ENCODE peak calls at places on chromosomes 2 and 18, in six cellular contexts. One of them, this sample, is unnamed.

GRCh38 chr2:126507425-126507867 is 148.5 kb upstream of the GYPC start:
- DNase-seq in SJSA1: no peak
- DNase-seq in sigmoid colon: no peak
- DNase-seq in A673: no peak
- DNase-seq in dorsolateral prefrontal cortex: no peak
- DNase-seq in neural progenitor cell: peak
- DNase-seq in this sample: no peak

GRCh38 chr18:2980607-2980923 is 32.4 kb downstream of the LPIN2 start:
- DNase-seq in dorsolateral prefrontal cortex: no peak
- DNase-seq in SJSA1: peak
- DNase-seq in neural progenitor cell: no peak
- DNase-seq in sigmoid colon: no peak
- DNase-seq in A673: no peak
- DNase-seq in this sample: no peak

GRCh38 chr2:171163261-171163660 is 2.6 kb upstream of the TLK1 start:
- DNase-seq in sigmoid colon: no peak
- DNase-seq in A673: peak
- DNase-seq in SJSA1: no peak
- DNase-seq in neural progenitor cell: no peak
- DNase-seq in dorsolateral prefrontal cortex: no peak
- DNase-seq in this sample: no peak

GRCh38 chr2:30321466-30321865 is 90.1 kb downstream of the LBH start:
- DNase-seq in A673: peak
- DNase-seq in sigmoid colon: no peak
- DNase-seq in dorsolateral prefrontal cortex: no peak
- DNase-seq in neural progenitor cell: no peak
- DNase-seq in SJSA1: peak
- DNase-seq in this sample: no peak

GRCh38 chr2:197158591-197159550 is 151.7 kb downstream of the ANKRD44 start:
- DNase-seq in sigmoid colon: no peak
- DNase-seq in A673: peak
- DNase-seq in dorsolateral prefrontal cortex: no peak
- DNase-seq in SJSA1: peak
- DNase-seq in neural progenitor cell: no peak
- DNase-seq in this sample: no peak

GRCh38 chr2:22821458-22821857 is 563.5 kb upstream of the KLHL29 start:
- DNase-seq in A673: no peak
- DNase-seq in sigmoid colon: no peak
- DNase-seq in SJSA1: no peak
- DNase-seq in dorsolateral prefrontal cortex: no peak
- DNase-seq in neural progenitor cell: no peak
- DNase-seq in this sample: no peak

GRCh38 chr2:97911210-97911921 is 84.4 kb downstream of the TMEM131 start:
- DNase-seq in A673: no peak
- DNase-seq in neural progenitor cell: no peak
- DNase-seq in SJSA1: no peak
- DNase-seq in dorsolateral prefrontal cortex: no peak
- DNase-seq in sigmoid colon: no peak
- DNase-seq in this sample: no peak

GRCh38 chr18:57048351-57048750 is 98.5 kb upstream of the BOD1L2 start:
- DNase-seq in SJSA1: no peak
- DNase-seq in sigmoid colon: no peak
- DNase-seq in A673: no peak
- DNase-seq in neural progenitor cell: no peak
- DNase-seq in dorsolateral prefrontal cortex: no peak
- DNase-seq in this sample: no peak

GRCh38 chr2:205024822-205025518 is 479.7 kb downstream of the PARD3B start:
- DNase-seq in dorsolateral prefrontal cortex: no peak
- DNase-seq in A673: peak
- DNase-seq in SJSA1: peak
- DNase-seq in neural progenitor cell: no peak
- DNase-seq in sigmoid colon: peak
- DNase-seq in this sample: no peak

GRCh38 chr18:22337311-22337710 is 80.4 kb downstream of the CTAGE1 start:
- DNase-seq in dorsolateral prefrontal cortex: no peak
- DNase-seq in SJSA1: no peak
- DNase-seq in neural progenitor cell: no peak
- DNase-seq in sigmoid colon: no peak
- DNase-seq in A673: no peak
- DNase-seq in this sample: no peak

GRCh38 chr2:183010112-183010511 is 28.1 kb downstream of the NCKAP1 start:
- DNase-seq in dorsolateral prefrontal cortex: no peak
- DNase-seq in SJSA1: no peak
- DNase-seq in A673: peak
- DNase-seq in sigmoid colon: no peak
- DNase-seq in neural progenitor cell: peak
- DNase-seq in this sample: peak

GRCh38 chr2:69449906-69450305 is 12.7 kb upstream of the NFU1 start:
- DNase-seq in neural progenitor cell: no peak
- DNase-seq in A673: no peak
- DNase-seq in dorsolateral prefrontal cortex: no peak
- DNase-seq in SJSA1: no peak
- DNase-seq in sigmoid colon: no peak
- DNase-seq in this sample: no peak

GRCh38 chr2:121095257-121096080 is 189.5 kb downstream of the TFCP2L1 start:
- DNase-seq in dorsolateral prefrontal cortex: peak
- DNase-seq in neural progenitor cell: peak
- DNase-seq in A673: peak
- DNase-seq in sigmoid colon: peak
- DNase-seq in SJSA1: peak
- DNase-seq in this sample: no peak

GRCh38 chr18:10138719-10139118 is 224.9 kb downstream of the VAPA start:
- DNase-seq in neural progenitor cell: no peak
- DNase-seq in SJSA1: peak
- DNase-seq in sigmoid colon: no peak
- DNase-seq in dorsolateral prefrontal cortex: no peak
- DNase-seq in A673: no peak
- DNase-seq in this sample: no peak

GRCh38 chr18:56575819-56576663 is 62.4 kb downstream of the TXNL1 start:
- DNase-seq in sigmoid colon: no peak
- DNase-seq in SJSA1: peak
- DNase-seq in neural progenitor cell: peak
- DNase-seq in A673: peak
- DNase-seq in dorsolateral prefrontal cortex: peak
- DNase-seq in this sample: no peak

GRCh38 chr2:104890092-104890393 is 36.1 kb downstream of the POU3F3 start:
- DNase-seq in dorsolateral prefrontal cortex: no peak
- DNase-seq in A673: no peak
- DNase-seq in sigmoid colon: no peak
- DNase-seq in neural progenitor cell: no peak
- DNase-seq in SJSA1: no peak
- DNase-seq in this sample: no peak

GRCh38 chr2:217246108-217246507 is 386.2 kb upstream of the TNP1 start:
- DNase-seq in A673: no peak
- DNase-seq in sigmoid colon: no peak
- DNase-seq in dorsolateral prefrontal cortex: no peak
- DNase-seq in neural progenitor cell: no peak
- DNase-seq in SJSA1: no peak
- DNase-seq in this sample: no peak

GRCh38 chr18:10131036-10131774 is 217.4 kb downstream of the VAPA start:
- DNase-seq in A673: no peak
- DNase-seq in SJSA1: no peak
- DNase-seq in neural progenitor cell: peak
- DNase-seq in dorsolateral prefrontal cortex: no peak
- DNase-seq in sigmoid colon: no peak
- DNase-seq in this sample: no peak

GRCh38 chr2:15554525-15555218 is 6.5 kb downstream of the NBAS start:
- DNase-seq in neural progenitor cell: no peak
- DNase-seq in dorsolateral prefrontal cortex: no peak
- DNase-seq in SJSA1: no peak
- DNase-seq in sigmoid colon: no peak
- DNase-seq in A673: peak
- DNase-seq in this sample: no peak

GRCh38 chr2:168601739-168602138 is 145.7 kb downstream of the CERS6 start:
- DNase-seq in dorsolateral prefrontal cortex: no peak
- DNase-seq in A673: no peak
- DNase-seq in neural progenitor cell: no peak
- DNase-seq in sigmoid colon: no peak
- DNase-seq in SJSA1: no peak
- DNase-seq in this sample: no peak

GRCh38 chr2:69183659-69184058 is 170.7 kb downstream of the ANTXR1 start:
- DNase-seq in A673: no peak
- DNase-seq in neural progenitor cell: no peak
- DNase-seq in dorsolateral prefrontal cortex: no peak
- DNase-seq in SJSA1: no peak
- DNase-seq in sigmoid colon: no peak
- DNase-seq in this sample: no peak

GRCh38 chr2:161384864-161385263 is 31.2 kb upstream of the TBR1 start:
- DNase-seq in dorsolateral prefrontal cortex: no peak
- DNase-seq in sigmoid colon: no peak
- DNase-seq in A673: no peak
- DNase-seq in neural progenitor cell: no peak
- DNase-seq in SJSA1: no peak
- DNase-seq in this sample: no peak

GRCh38 chr18:69854455-69854854 is 93.2 kb downstream of the CD226 start:
- DNase-seq in sigmoid colon: no peak
- DNase-seq in SJSA1: no peak
- DNase-seq in dorsolateral prefrontal cortex: no peak
- DNase-seq in neural progenitor cell: no peak
- DNase-seq in A673: no peak
- DNase-seq in this sample: no peak

DNA sequence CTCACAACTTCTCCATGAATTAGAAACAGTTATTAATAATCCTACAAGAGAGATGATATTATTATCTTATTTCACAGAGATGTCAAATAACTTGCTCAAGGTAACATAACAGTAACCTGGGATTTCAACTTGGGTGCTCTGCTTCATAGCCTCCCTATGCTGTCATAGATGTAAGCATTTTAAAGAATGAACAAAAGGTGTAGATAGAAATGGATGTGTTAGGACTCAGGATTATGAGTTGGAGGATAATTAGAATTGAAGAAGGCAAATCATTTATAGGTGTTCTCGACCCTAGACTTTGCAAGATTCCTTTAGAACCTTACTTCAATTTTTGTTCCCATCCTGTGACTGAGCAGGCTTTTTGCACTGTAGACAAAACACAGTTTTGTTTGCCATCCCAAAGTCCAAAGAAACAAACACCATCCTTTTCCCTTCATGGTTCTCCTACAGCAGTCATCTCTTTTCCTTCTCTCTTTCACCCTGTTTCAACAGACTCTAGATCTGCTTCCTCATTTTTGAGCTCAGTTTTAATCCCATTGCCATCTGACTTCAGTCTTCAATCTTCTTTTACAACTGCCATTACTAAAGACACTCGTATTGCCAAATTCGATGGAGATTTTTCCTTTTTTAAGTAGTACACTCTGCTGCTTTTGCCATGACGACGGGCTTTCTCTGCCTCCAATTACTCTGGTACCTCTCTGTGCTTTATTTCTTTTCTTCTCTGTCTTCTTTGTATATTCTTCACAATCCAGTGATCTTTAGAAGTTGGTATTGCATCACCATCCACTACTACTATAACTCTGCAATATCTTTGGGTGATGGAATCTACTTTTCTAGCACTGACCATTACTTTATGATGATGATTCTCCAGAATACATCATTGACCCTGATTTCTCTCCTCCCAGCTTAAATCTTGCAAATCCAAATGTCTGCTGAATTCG is 4.5 kb downstream of the HNMT start:
- DNase-seq in SJSA1: no peak
- DNase-seq in neural progenitor cell: no peak
- DNase-seq in dorsolateral prefrontal cortex: no peak
- DNase-seq in sigmoid colon: no peak
- DNase-seq in A673: no peak
- DNase-seq in this sample: no peak
- H3K27ac ChIP-seq in SJSA1: no peak
- H3K27ac ChIP-seq in neural progenitor cell: no peak
- H3K27ac ChIP-seq in dorsolateral prefrontal cortex: peak
- H3K27ac ChIP-seq in sigmoid colon: no peak
- H3K27ac ChIP-seq in A673: no peak
- H3K27ac ChIP-seq in this sample: no peak

GRCh38 chr2:152407204-152407721 is 72.3 kb downstream of the FMNL2 start:
- DNase-seq in dorsolateral prefrontal cortex: peak
- DNase-seq in SJSA1: peak
- DNase-seq in sigmoid colon: peak
- DNase-seq in A673: peak
- DNase-seq in neural progenitor cell: peak
- DNase-seq in this sample: no peak
- H3K27ac ChIP-seq in dorsolateral prefrontal cortex: peak
- H3K27ac ChIP-seq in SJSA1: no peak
- H3K27ac ChIP-seq in sigmoid colon: no peak
- H3K27ac ChIP-seq in A673: no peak
- H3K27ac ChIP-seq in neural progenitor cell: peak
- H3K27ac ChIP-seq in this sample: no peak

DNA sequence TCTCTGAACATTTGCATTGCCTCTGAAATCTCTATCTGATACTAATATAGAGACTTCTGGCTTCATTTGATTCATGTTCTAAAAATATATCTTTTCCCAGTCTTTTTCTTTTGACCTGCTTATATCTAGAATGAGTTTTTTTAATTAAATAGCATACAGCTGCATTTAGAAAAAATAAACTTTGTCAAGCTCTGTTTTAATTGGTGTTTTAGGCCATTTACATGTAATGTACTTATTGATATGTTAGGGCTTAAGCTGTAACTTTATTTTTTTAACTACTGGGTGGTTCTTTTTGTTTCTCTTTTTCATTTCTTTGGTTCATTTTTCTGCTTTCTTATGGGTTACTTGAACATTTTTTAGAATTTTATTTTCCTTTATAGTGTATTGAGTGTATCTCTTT is 54.9 kb downstream of the CCDC138 start:
- DNase-seq in SJSA1: no peak
- DNase-seq in neural progenitor cell: no peak
- DNase-seq in dorsolateral prefrontal cortex: no peak
- DNase-seq in sigmoid colon: no peak
- DNase-seq in A673: no peak
- DNase-seq in this sample: no peak
- H3K27ac ChIP-seq in SJSA1: no peak
- H3K27ac ChIP-seq in neural progenitor cell: no peak
- H3K27ac ChIP-seq in dorsolateral prefrontal cortex: no peak
- H3K27ac ChIP-seq in sigmoid colon: no peak
- H3K27ac ChIP-seq in A673: no peak
- H3K27ac ChIP-seq in this sample: no peak

GRCh38 chr2:74414475-74414874 is 6.9 kb downstream of the C2orf81 start:
- DNase-seq in sigmoid colon: no peak
- DNase-seq in A673: no peak
- DNase-seq in neural progenitor cell: no peak
- DNase-seq in SJSA1: no peak
- DNase-seq in dorsolateral prefrontal cortex: peak
- DNase-seq in this sample: no peak
- H3K27ac ChIP-seq in sigmoid colon: peak
- H3K27ac ChIP-seq in A673: no peak
- H3K27ac ChIP-seq in neural progenitor cell: no peak
- H3K27ac ChIP-seq in SJSA1: no peak
- H3K27ac ChIP-seq in dorsolateral prefrontal cortex: peak
- H3K27ac ChIP-seq in this sample: no peak